ENCODE peak calls at places on chromosomes 4 and X, in four cellular contexts. T, F, L and B are unnamed samples.

GRCh38 chrX:101442095-101442494 is 34.1 kb downstream of the HNRNPH2 start:
- DNase-seq in F (no peak), L (no peak), T (no peak), B (no peak)

GRCh38 chr4:55169352-55169959 is 44.1 kb upstream of the KDR start:
- DNase-seq in T (no peak), F (peak), L (no peak), B (peak)

GRCh38 chr4:175986-176385 is 51.7 kb downstream of the ZNF718 start:
- DNase-seq in T (no peak), F (no peak), L (no peak), B (no peak)

GRCh38 chr4:39319678-39320077 is 46.5 kb downstream of the RFC1 start:
- DNase-seq in T (no peak), F (peak), L (no peak), B (no peak)

GRCh38 chr4:27048350-27049100 is 187.9 kb downstream of the STIM2 start:
- DNase-seq in F (no peak), T (peak), L (peak), B (no peak)

GRCh38 chrX:114584434-114584943 is 603 bp downstream of the HTR2C start:
- DNase-seq in F (no peak), T (no peak), L (no peak), B (peak)

GRCh38 chrX:31219174-31219573 is 147.3 kb upstream of the FTHL17 start:
- DNase-seq in T (no peak), L (no peak), F (no peak), B (no peak)

GRCh38 chr4:140094701-140095420 is 59.1 kb downstream of the MAML3 start:
- DNase-seq in L (no peak), T (no peak), F (no peak), B (peak)

GRCh38 chrX:53594354-53594753 is 92.2 kb downstream of the HUWE1 start:
- DNase-seq in F (peak), T (no peak), L (no peak), B (no peak)

GRCh38 chr4:40897557-40898203 is 147.9 kb downstream of the NSUN7 start:
- DNase-seq in F (peak), L (peak), T (peak), B (peak)

GRCh38 chr4:41006141-41006540 is 208.2 kb downstream of the APBB2 start:
- DNase-seq in L (no peak), T (no peak), F (no peak), B (no peak)

GRCh38 chrX:144259054-144259453 is 375.2 kb downstream of the UBE2NL start:
- DNase-seq in F (no peak), T (no peak), L (no peak), B (no peak)

GRCh38 chrX:30680618-30681017 is 27.4 kb downstream of the GK start:
- DNase-seq in F (no peak), T (no peak), L (no peak), B (no peak)

GRCh38 chrX:140503714-140504351 is 1.0 kb downstream of the SOX3 start:
- DNase-seq in L (no peak), T (peak), F (no peak), B (peak)

GRCh38 chr4:76688737-76689078 is 209.2 kb downstream of the SOWAHB start:
- DNase-seq in F (no peak), L (no peak), T (peak), B (no peak)

GRCh38 chrX:65871671-65872311 is 168.1 kb downstream of the VSIG4 start:
- DNase-seq in T (no peak), L (peak), F (peak), B (peak)

GRCh38 chr4:25439913-25440477 is 62.9 kb downstream of the ANAPC4 start:
- DNase-seq in L (peak), F (peak), T (peak), B (peak)

GRCh38 chr4:73222466-73223257 is 35.9 kb downstream of the ANKRD17 start:
- DNase-seq in T (peak), F (peak), L (peak), B (no peak)

GRCh38 chrX:84320606-84321005 is 132.6 kb upstream of the RPS6KA6 start:
- DNase-seq in T (no peak), L (no peak), F (no peak), B (no peak)

GRCh38 chrX:39613508-39613921 is 484.2 kb downstream of the BCOR start:
- DNase-seq in L (no peak), T (peak), F (no peak), B (peak)

GRCh38 chr4:174316546-174316945 is 32.8 kb downstream of the CEP44 start:
- DNase-seq in T (no peak), L (no peak), F (no peak), B (no peak)

GRCh38 chrX:15988661-15989603 is 134.3 kb upstream of the AP1S2 start:
- DNase-seq in F (no peak), L (no peak), T (no peak), B (no peak)

GRCh38 chr4:100166297-100167034 is 23.8 kb downstream of the DDIT4L start:
- DNase-seq in F (no peak), L (no peak), T (no peak), B (no peak)

GRCh38 chrX:12741416-12741815 is 49.8 kb upstream of the PRPS2 start:
- DNase-seq in L (no peak), T (no peak), F (no peak), B (no peak)

GRCh38 chrX:94256396-94256795 is 582.4 kb downstream of the FAM133A start:
- DNase-seq in L (no peak), T (no peak), F (no peak), B (no peak)

GRCh38 chr4:159097785-159098184 is 5.1 kb upstream of the RAPGEF2 start:
- DNase-seq in L (no peak), T (no peak), F (no peak), B (no peak)

GRCh38 chrX:150163956-150164726 is 199.0 kb upstream of the MAMLD1 start:
- DNase-seq in T (no peak), F (no peak), L (no peak), B (no peak)

GRCh38 chr4:104393649-104394048 is 101.0 kb downstream of the CXXC4 start:
- DNase-seq in F (no peak), T (no peak), L (no peak), B (no peak)

GRCh38 chr4:152485726-152486276 is 50.1 kb downstream of the FBXW7 start:
- DNase-seq in F (peak), L (no peak), T (no peak), B (no peak)

DNA sequence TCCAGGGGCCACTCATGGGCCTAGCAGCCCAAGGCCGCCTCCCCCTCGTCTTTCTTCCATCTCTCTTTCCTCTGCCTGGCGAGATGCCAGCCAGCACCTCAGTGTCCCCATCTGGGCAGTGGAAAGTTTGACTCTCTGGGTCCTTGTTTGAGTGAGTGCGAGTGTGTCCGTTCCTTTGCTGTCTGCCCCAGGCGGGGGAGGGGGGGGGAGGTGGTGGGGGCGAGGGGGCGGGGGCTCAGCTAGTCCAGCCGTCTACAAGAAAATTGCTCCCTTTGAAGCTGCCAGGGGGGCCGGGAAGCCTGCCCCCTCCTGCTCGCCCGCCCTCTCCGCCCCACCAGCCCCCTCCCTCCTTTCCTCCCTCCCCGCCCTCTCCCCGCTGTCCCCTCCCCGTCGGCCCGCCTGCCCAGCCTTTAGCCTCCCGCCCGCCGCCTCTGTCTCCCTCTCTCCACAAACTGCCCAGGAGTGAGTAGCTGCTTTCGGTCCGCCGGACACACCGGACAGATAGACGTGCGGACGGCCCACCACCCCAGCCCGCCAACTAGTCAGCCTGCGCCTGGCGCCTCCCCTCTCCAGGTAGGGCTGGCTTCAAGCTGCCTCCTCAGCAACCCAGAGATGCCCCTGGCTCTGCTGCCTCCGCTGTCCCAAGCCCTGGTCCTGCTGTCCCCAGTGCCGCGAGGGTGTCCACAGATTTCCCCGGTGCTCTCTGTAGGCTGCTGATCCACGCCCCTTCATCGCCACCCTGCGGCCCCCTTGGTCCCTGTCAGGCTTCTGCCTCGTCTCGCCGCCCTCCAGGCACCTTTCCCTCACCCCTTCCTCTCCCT is at the start of gene BGN:
- DNase-seq in F (peak), T (peak), L (peak), B (peak)
- TF ChIP-seq ELF4 in F (no peak), T (no peak), L (no peak), B (no peak)

GRCh38 chrX:122119361-122119760 is 1064.7 kb upstream of the GRIA3 start:
- DNase-seq in F (no peak), T (no peak), L (no peak), B (no peak)

GRCh38 chrX:122113896-122114295 is 1066.5 kb downstream of the GLUD2 start:
- DNase-seq in T (no peak), F (no peak), L (no peak), B (no peak)

GRCh38 chrX:122115604-122116003 is 1068.2 kb downstream of the GLUD2 start:
- DNase-seq in T (no peak), L (no peak), F (peak), B (no peak)

DNA sequence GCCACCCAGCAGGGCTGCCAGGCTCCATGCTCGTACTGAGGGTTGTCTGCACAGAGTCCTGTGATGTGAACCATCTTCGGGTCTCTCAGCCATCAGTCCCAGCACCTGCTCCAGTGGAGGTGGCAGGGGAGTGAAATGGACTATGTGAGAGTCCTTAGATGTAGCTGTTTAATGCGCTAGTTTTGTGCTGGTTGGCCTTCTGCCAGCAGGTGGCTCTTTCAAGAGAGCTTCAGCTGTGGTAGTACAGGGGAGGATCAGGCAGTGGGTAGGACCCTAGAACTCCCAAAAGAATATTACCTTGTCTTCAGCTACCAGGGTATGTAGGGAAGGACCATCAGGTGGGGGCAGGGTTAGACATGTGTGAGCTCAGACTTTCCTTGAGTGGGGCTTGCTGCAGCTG is 1066.0 kb downstream of the GLUD2 start:
- DNase-seq in L (no peak), T (peak), F (no peak), B (peak)
- TF ChIP-seq ELF4 in L (no peak), T (no peak), F (no peak), B (no peak)

DNA sequence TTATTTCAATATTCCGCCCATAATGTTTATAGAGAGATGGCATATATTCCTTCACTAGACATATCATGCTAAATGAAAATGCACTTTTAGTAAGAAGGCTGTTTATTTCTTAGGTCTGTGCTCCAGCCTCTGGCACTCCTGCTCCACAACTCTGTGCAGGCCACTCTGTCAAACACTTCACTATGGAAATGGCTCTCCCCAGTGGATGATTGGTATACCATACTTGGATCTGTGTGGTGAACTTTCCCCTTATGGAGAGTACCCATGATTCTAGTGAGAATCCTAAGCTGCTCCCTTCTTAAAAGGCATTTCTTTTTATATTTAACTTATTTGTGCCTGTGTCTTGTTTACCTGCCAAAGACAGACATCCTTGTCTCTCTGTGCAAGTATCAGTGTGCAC is 480.1 kb upstream of the GALNT7 start:
- DNase-seq in F (no peak), T (no peak), L (no peak), B (no peak)
- TF ChIP-seq ELF4 in F (no peak), T (no peak), L (no peak), B (no peak)

DNA sequence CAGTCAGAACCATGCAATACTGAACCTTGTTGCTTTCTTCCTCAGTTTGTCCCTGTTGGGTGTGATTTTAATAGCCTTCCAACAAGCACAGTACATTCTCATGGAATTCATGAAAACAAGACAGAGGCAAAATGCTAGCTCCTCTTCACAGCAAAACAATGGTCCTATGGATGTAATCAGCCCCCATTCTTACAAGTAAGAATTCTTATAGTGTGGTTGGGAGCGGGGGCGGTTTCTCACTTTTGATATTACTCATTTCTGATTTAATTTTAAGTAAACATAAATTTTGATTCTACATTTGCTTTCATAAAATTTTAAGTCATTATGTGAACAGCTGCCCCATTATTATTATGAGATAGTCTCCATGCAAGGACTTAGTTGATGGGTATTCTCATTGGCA is 80.8 kb upstream of the TLR2 start:
- DNase-seq in L (no peak), F (no peak), T (no peak), B (no peak)
- TF ChIP-seq ELF4 in L (no peak), F (no peak), T (no peak), B (no peak)

GRCh38 chr4:133559987-133560386 is 410.9 kb downstream of the PCDH10 start:
- DNase-seq in T (no peak), L (no peak), F (no peak), B (no peak)

GRCh38 chr4:133565379-133565778 is 416.3 kb downstream of the PCDH10 start:
- DNase-seq in T (peak), F (no peak), L (no peak), B (no peak)
- TF ChIP-seq ELF4 in T (no peak), F (no peak), L (no peak), B (no peak)

DNA sequence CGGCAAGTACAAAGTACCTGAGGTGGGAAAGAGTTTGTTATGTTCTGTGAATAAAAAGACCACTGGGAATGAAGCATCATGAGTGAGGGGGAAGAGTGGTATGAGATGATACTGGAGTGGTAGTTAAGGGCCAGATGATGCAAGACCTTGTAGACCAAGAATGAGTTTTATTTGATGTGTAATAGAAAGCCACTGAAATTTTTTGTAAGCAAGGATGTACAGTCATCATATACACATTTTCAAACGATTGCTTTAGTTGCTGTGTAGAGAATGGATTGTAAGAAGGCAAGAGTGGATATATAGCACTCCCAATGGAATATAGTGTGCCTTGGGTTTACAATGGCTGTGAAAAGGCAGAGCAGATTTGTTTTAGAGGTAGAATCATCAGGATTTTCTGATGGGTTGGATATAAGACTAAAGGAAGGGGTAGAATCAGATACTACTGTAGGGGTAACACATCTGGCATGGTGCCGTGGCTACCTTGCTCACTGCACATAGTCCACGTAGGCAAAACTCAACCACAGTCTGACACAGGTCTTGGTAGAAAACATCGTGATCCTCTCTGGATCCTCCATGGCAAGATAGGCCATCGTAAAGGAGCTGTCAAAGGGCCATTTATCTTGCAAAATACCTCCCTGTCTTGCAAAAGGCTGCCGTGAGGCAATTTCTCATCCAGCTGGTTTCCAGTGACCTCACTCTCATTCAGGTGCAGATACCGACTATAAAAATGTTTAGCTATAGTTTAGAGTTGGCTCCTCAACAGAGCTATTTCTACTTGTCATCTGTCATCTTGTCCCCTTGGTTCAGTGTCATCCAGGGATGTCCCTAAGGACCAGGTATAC is 14.8 kb downstream of the TIFA start:
- DNase-seq in F (no peak), T (no peak), L (no peak), B (no peak)
- TF ChIP-seq ELF4 in F (no peak), T (no peak), L (no peak), B (no peak)

DNA sequence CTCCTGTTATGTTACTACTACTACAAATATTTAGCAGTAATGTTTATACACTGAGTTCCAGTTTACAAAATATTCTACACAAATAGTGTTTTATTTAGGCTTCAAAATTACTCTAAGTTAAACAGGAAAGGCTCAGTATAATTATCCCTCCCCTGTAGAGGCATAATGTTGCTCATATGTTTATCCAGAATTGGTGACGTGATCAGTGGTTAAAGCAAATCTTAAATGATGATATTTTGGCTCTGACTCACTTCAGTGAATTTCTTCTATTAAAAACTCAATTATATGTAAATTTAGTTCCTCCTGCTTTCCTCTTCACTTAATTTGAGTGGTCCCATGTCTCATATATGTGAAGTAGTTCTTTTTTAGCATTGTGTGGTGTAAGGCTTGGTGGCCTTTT is 438.5 kb downstream of the ADGRL3 start:
- DNase-seq in L (no peak), T (no peak), F (no peak), B (no peak)
- TF ChIP-seq ELF4 in L (no peak), T (no peak), F (no peak), B (no peak)

DNA sequence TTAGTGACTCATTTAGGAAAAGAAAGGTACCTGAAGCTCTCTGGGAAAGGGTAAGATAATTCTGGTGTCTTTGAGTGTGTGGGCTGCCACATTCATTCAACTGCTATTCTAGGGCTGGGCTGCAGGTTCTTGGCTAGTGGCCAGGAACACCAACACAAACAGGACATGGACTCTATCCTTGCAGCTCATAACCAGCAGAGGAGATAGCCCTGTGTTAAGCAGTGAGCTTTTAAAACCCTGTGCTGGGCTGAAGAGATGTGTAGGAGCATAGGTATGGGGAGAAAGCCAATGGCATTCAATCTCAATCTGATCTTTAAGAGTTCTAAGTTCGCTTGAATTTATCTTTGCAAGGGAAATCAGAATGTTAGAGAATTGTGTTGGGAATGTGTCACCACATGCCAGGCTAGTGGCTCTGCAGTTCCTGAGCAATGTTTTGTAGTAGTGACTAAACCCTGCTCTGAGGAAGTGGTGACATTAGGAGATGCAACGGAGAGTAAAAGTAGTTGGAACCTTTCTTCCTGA is 39.2 kb downstream of the SGMS2 start:
- DNase-seq in L (no peak), F (peak), T (peak), B (no peak)
- TF ChIP-seq ELF4 in L (no peak), F (no peak), T (no peak), B (no peak)

GRCh38 chrX:112642349-112642748 is 37.4 kb downstream of the LHFPL1 start:
- DNase-seq in F (peak), L (peak), T (peak), B (peak)
- TF ChIP-seq ELF4 in F (no peak), L (no peak), T (no peak), B (no peak)